ENCODE peak calls at places on chromosomes 2 and 18, in five cellular contexts. B, F, G, E and D are unnamed samples.

GRCh38 chr2:109335586-109336266 is 206.7 kb downstream of the SH3RF3 start:
- DNase-seq in E (no peak), G (no peak), B (no peak), F (no peak), D (no peak)

GRCh38 chr2:46983065-46983801 is 67.6 kb upstream of the MCFD2 start:
- DNase-seq in F (no peak), B (no peak), E (peak; percentile 50), G (peak; percentile 63), D (peak; percentile 75)

GRCh38 chr2:143694335-143694734 is 565.1 kb downstream of the ARHGAP15 start:
- DNase-seq in B (no peak), G (peak; percentile 30), E (peak; percentile 22), F (no peak), D (no peak)

GRCh38 chr2:189252991-189253680 is 73.6 kb upstream of the COL5A2 start:
- DNase-seq in E (no peak), G (no peak), F (no peak), B (no peak), D (no peak)

GRCh38 chr2:165707088-165707487 is 87.0 kb downstream of the GALNT3 start:
- DNase-seq in E (no peak), B (no peak), G (no peak), F (no peak), D (no peak)

GRCh38 chr2:8565399-8566154 is 116.3 kb upstream of the ID2 start:
- DNase-seq in E (no peak), B (no peak), G (no peak), F (no peak), D (no peak)

GRCh38 chr18:51622676-51623075 is 425.2 kb upstream of the MEX3C start:
- DNase-seq in E (no peak), F (no peak), B (no peak), G (no peak), D (no peak)

GRCh38 chr2:66766582-66766981 is 331.7 kb downstream of the MEIS1 start:
- DNase-seq in B (no peak), F (no peak), G (no peak), E (no peak), D (no peak)

GRCh38 chr2:156189143-156189542 is 143.4 kb downstream of the NR4A2 start:
- DNase-seq in B (no peak), F (peak; percentile 83), G (no peak), E (no peak), D (no peak)

GRCh38 chr2:110644357-110644756 is 33.5 kb downstream of the BUB1 start:
- DNase-seq in B (no peak), F (no peak), G (no peak), E (no peak), D (no peak)

GRCh38 chr2:129812071-129812470 is 167.4 kb upstream of the RAB6C start:
- DNase-seq in G (no peak), B (no peak), F (peak; percentile 20), E (no peak), D (peak; percentile 33)

GRCh38 chr2:185919155-185919554 is 180.6 kb downstream of the FSIP2 start:
- DNase-seq in E (no peak), F (no peak), B (no peak), G (no peak), D (no peak)

GRCh38 chr2:26178746-26179436 is 6.0 kb downstream of the GAREM2 start:
- DNase-seq in E (peak; percentile 49), F (no peak), G (peak; percentile 89), B (no peak), D (no peak)

GRCh38 chr18:63152791-63153190 is 166.8 kb downstream of the BCL2 start:
- DNase-seq in F (no peak), B (no peak), E (no peak), G (no peak), D (no peak)

GRCh38 chr2:73212448-73213176 is 1.4 kb upstream of the SMYD5 start:
- DNase-seq in B (no peak), G (peak; percentile 89), E (peak; percentile 82), F (peak; percentile 78), D (no peak)

GRCh38 chr2:23533014-23533730 is 148.2 kb downstream of the KLHL29 start:
- DNase-seq in B (no peak), F (no peak), E (no peak), G (no peak), D (no peak)

DNA sequence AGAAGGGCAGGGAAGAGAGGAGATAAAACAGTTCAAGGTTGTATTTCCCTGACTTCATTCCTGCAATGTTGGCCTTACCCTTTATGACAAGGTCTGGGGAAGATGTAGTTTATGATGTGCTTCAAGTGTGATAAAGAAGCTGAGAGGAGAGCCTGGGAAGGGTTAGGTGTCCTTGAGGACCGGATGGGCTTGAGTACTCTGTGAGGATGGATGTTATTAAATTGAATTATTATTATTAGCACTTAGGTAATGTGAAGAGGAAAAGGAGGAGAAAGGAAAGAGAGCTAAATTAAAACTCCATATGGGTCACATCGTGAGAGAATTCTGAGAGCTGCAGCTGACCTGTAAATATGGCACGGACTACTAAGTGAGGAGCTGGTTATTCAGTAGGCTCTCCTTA is 719.4 kb upstream of the CELF4 start:
- DNase-seq in B (no peak), F (no peak), E (no peak), G (no peak), D (no peak)
- TF ChIP-seq ZBTB33 in B (no peak), F (no peak), E (no peak), G (no peak), D (no peak)

DNA sequence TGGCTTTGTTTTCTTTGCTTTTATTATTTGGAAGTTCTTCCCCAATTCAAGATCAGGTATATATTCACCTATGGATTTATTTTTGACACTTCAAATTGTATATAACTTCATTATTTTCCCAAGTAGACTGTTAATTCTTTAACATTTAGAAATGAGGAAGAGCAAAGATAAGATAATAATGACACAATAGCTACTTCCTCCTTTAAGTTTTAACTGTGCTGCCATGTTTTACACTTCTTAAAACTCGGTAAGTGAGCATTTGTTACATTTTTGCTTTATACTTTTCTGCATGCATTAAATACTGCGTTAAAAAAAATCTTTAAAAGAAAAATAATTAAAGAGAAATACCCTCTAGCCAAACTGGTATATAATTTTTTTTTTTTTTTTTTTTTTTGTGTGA is 32.5 kb downstream of the SLC66A3 start:
- DNase-seq in B (no peak), E (no peak), G (no peak), F (no peak), D (no peak)
- TF ChIP-seq ZBTB33 in B (no peak), E (no peak), G (no peak), F (no peak), D (no peak)

GRCh38 chr18:74866577-74866976 is 268.9 kb downstream of the ZNF407 start:
- DNase-seq in F (no peak), G (no peak), E (no peak), B (no peak), D (no peak)

GRCh38 chr18:74869904-74870863 is 272.5 kb downstream of the ZNF407 start:
- DNase-seq in G (no peak), E (no peak), F (no peak), B (no peak), D (peak; percentile 71)

GRCh38 chr18:74870950-74871349 is 273.3 kb downstream of the ZNF407 start:
- DNase-seq in G (no peak), B (no peak), F (no peak), E (no peak), D (no peak)

GRCh38 chr18:74873629-74874028 is 276.0 kb downstream of the ZNF407 start:
- DNase-seq in B (no peak), G (no peak), E (no peak), F (no peak), D (no peak)

GRCh38 chr18:74868461-74868860 is 270.8 kb downstream of the ZNF407 start:
- DNase-seq in F (no peak), B (no peak), E (no peak), G (no peak), D (no peak)
- TF ChIP-seq ZBTB33 in F (no peak), B (no peak), E (no peak), G (no peak), D (no peak)

GRCh38 chr2:104849618-104850097 is 4.3 kb upstream of the POU3F3 start:
- DNase-seq in E (peak; percentile 43), G (peak; percentile 63), B (peak; percentile 38), F (peak; percentile 47), D (no peak)
- TF ChIP-seq ZBTB33 in E (no peak), G (no peak), B (no peak), F (no peak), D (no peak)